ENCODE peak calls at places on chromosome 4, in seven cellular contexts. A, N, C, H, L, K and F are unnamed samples.

GRCh38 chr4:10762541-10762940 is 78.0 kb upstream of the CLNK start:
- DNase-seq in L (peak), C (peak), A (no peak), H (no peak), N (peak), K (no peak), F (peak)

GRCh38 chr4:185728886-185729285 is 83.1 kb downstream of the SORBS2 start:
- DNase-seq in C (no peak), N (no peak), A (no peak), H (no peak), L (no peak), K (no peak), F (no peak)

GRCh38 chr4:147683172-147683571 is 791 bp downstream of the PRMT9 start:
- DNase-seq in A (no peak), C (peak), L (peak), N (peak), K (no peak), H (no peak), F (no peak)

GRCh38 chr4:118254368-118254767 is 98.4 kb downstream of the PRSS12 start:
- DNase-seq in K (no peak), H (no peak), N (no peak), L (no peak), A (no peak), C (no peak), F (no peak)

GRCh38 chr4:47122592-47123291 is 91.4 kb downstream of the GABRB1 start:
- DNase-seq in A (peak), C (peak), N (peak), L (peak), K (peak), H (peak), F (peak)

GRCh38 chr4:76822294-76822693 is 75.7 kb downstream of the SOWAHB start:
- DNase-seq in A (no peak), C (no peak), L (no peak), K (no peak), H (no peak), N (no peak), F (no peak)

GRCh38 chr4:86870442-86871069 is 21.4 kb upstream of the SLC10A6 start:
- DNase-seq in H (no peak), C (no peak), L (no peak), A (no peak), N (no peak), K (no peak), F (no peak)

GRCh38 chr4:96260071-96260682 is 420.3 kb downstream of the PDHA2 start:
- DNase-seq in N (no peak), A (peak), C (peak), K (no peak), L (peak), H (peak), F (no peak)

GRCh38 chr4:33302298-33302697 is 2582.1 kb downstream of the PCDH7 start:
- DNase-seq in C (peak), L (peak), A (no peak), N (no peak), K (no peak), H (no peak), F (no peak)

GRCh38 chr4:73432169-73433000 is 3.6 kb upstream of the AFP start:
- DNase-seq in A (no peak), K (no peak), N (no peak), C (no peak), H (no peak), L (no peak), F (no peak)

GRCh38 chr4:4462970-4463369 is 76.1 kb downstream of the NSG1 start:
- DNase-seq in L (no peak), C (no peak), H (no peak), N (peak), K (no peak), A (no peak), F (no peak)

GRCh38 chr4:172232966-172233365 is 419.8 kb downstream of the GALNTL6 start:
- DNase-seq in N (no peak), C (peak), L (peak), K (no peak), H (peak), A (peak), F (peak)

GRCh38 chr4:89915937-89916336 is 21.3 kb downstream of the MMRN1 start:
- DNase-seq in A (no peak), L (peak), K (no peak), C (no peak), H (no peak), N (no peak), F (no peak)

GRCh38 chr4:73127839-73128448 is 58.4 kb upstream of the COX18 start:
- DNase-seq in C (peak), H (no peak), A (no peak), L (peak), K (no peak), N (peak), F (no peak)

GRCh38 chr4:8917868-8918783 is 46.5 kb upstream of the HMX1 start:
- DNase-seq in H (peak), A (peak), N (peak), C (no peak), L (peak), K (peak), F (peak)

GRCh38 chr4:40984051-40984450 is 230.3 kb downstream of the APBB2 start:
- DNase-seq in K (no peak), A (no peak), C (no peak), N (peak), L (no peak), H (no peak), F (no peak)
- H2BK120ac ChIP-seq in K (no peak), A (no peak), C (no peak), N (no peak), L (no peak), H (no peak), F (no peak)

GRCh38 chr4:145982791-145983190 is 44.2 kb upstream of the ZNF827 start:
- DNase-seq in L (no peak), C (no peak), A (no peak), N (no peak), K (no peak), H (no peak), F (no peak)

GRCh38 chr4:145988628-145989027 is 50.0 kb upstream of the ZNF827 start:
- DNase-seq in A (no peak), L (no peak), H (no peak), N (no peak), K (no peak), C (no peak), F (no peak)

GRCh38 chr4:145979160-145979559 is 40.5 kb upstream of the ZNF827 start:
- DNase-seq in K (no peak), C (no peak), A (no peak), N (no peak), L (no peak), H (no peak), F (no peak)

GRCh38 chr4:145984563-145984962 is 45.9 kb upstream of the ZNF827 start:
- DNase-seq in K (no peak), C (no peak), A (no peak), N (no peak), L (no peak), H (no peak), F (no peak)
- H2BK120ac ChIP-seq in K (no peak), C (no peak), A (no peak), N (no peak), L (no peak), H (no peak), F (no peak)

GRCh38 chr4:173878701-173879100 is 348.7 kb upstream of the HAND2 start:
- DNase-seq in K (peak), A (no peak), L (peak), H (no peak), N (peak), C (peak), F (no peak)
- H2BK120ac ChIP-seq in K (no peak), A (no peak), L (no peak), H (no peak), N (no peak), C (no peak), F (no peak)

GRCh38 chr4:159003420-159004253 is 99.2 kb upstream of the RAPGEF2 start:
- DNase-seq in H (no peak), N (peak), K (no peak), C (no peak), A (no peak), L (no peak), F (no peak)
- H2BK120ac ChIP-seq in H (no peak), N (peak), K (no peak), C (peak), A (no peak), L (no peak), F (no peak)

GRCh38 chr4:109673303-109673702 is 29.9 kb downstream of the CASP6 start:
- DNase-seq in N (no peak), H (no peak), K (no peak), L (no peak), C (no peak), A (no peak), F (no peak)
- H2BK120ac ChIP-seq in N (no peak), H (no peak), K (no peak), L (no peak), C (no peak), A (no peak), F (no peak)

DNA sequence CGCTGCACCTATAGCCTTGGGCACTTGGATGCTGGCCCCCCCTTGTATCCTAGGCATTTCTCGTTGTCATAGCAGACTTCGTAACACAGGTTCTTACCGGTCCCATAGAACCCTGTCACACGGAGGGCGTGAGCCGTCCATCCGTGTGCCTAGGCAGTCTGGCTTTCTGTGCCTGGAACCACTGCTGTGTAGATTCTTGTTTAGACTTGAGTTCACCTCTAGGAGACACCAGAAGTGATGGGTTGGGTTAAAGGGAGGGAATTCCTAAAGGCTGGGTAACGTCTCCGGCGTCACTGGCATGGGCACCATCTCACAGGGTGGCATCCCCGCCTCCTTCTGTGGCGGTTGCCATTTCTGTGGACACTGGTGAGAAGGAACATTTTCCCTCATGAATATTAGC is 13.5 kb upstream of the NKX1-1 start:
- DNase-seq in C (no peak), H (no peak), A (no peak), K (no peak), L (no peak), N (no peak), F (no peak)
- H2BK120ac ChIP-seq in C (no peak), H (no peak), A (no peak), K (no peak), L (no peak), N (no peak), F (no peak)

DNA sequence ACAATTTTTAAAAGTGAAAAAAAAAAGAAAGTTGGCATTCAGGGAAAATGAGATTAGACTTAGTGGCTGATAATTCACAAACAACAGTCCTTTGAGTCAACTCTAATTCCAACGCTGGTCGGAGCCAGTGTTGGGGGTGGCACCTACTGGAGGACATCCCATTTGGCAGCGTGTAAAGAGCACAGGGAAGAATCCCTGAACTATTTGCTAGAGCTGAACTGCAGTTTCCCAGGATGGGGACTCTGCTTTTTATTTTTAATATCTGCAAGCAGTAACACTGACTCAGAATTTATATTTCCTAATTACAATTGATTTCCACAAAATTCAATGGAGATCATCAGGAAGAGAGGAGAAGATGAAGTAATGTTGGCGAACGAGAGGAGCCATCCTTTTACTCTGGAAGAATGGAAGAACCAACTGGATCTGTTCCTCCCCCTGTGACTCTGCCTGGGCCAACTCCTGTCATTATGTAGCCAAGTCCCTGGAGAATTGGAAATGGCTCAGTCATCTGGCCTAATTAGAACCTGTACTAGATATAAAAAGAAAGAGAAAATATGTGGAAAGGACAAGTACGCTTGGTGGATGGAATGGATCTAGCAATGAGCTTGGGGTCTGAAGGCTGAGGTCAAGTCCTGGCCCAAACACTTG is 76.7 kb downstream of the IRF2 start:
- DNase-seq in C (no peak), A (no peak), K (no peak), N (no peak), H (no peak), L (no peak), F (no peak)
- H2BK120ac ChIP-seq in C (no peak), A (no peak), K (no peak), N (no peak), H (no peak), L (no peak), F (no peak)

GRCh38 chr4:155572106-155572703 is 94.4 kb upstream of the GUCY1A1 start:
- DNase-seq in A (no peak), C (no peak), N (peak), L (no peak), K (no peak), H (no peak), F (no peak)
- H2BK120ac ChIP-seq in A (no peak), C (no peak), N (no peak), L (no peak), K (no peak), H (no peak), F (no peak)

GRCh38 chr4:23630110-23630509 is 259.7 kb downstream of the PPARGC1A start:
- DNase-seq in L (peak), C (no peak), K (no peak), H (no peak), N (no peak), A (no peak), F (no peak)
- H2BK120ac ChIP-seq in L (no peak), C (no peak), K (no peak), H (no peak), N (no peak), A (no peak), F (no peak)